ENCODE peak calls at places on chromosomes 7 and 10, in nine cellular contexts. V, E, G, S, M, N, B, L and Y are unnamed samples.

GRCh38 chr10:132494831-132495230 is 42.8 kb upstream of the INPP5A start:
- DNase-seq in V (no peak), E (no peak), G (no peak), S (no peak), M (no peak), N (peak), B (no peak), L (no peak), Y (no peak)

GRCh38 chr7:4226166-4226857 is 455.8 kb upstream of the FOXK1 start:
- DNase-seq in V (no peak), E (no peak), G (no peak), S (no peak), M (peak), N (no peak), B (no peak), L (no peak), Y (no peak)

GRCh38 chr10:91034494-91035157 is 113.7 kb upstream of the ANKRD1 start:
- DNase-seq in V (no peak), E (no peak), G (no peak), S (no peak), M (peak), N (peak), B (no peak), L (peak), Y (peak)

GRCh38 chr7:12719141-12719919 is 31.9 kb downstream of the ARL4A start:
- DNase-seq in V (peak), E (no peak), G (peak), S (no peak), M (peak), N (no peak), B (no peak), L (peak), Y (peak)

GRCh38 chr7:47827321-47827720 is 120.9 kb downstream of the PKD1L1 start:
- DNase-seq in V (no peak), E (no peak), G (no peak), S (no peak), M (no peak), N (no peak), B (no peak), L (no peak), Y (no peak)

GRCh38 chr7:131244259-131244852 is 83.3 kb upstream of the MKLN1 start:
- DNase-seq in V (peak), E (no peak), G (no peak), S (no peak), M (peak), N (peak), B (no peak), L (peak), Y (peak)

GRCh38 chr10:68032113-68032512 is 43.0 kb downstream of the HERC4 start:
- DNase-seq in V (no peak), E (no peak), G (no peak), S (no peak), M (no peak), N (no peak), B (no peak), L (no peak), Y (no peak)

GRCh38 chr7:90698616-90699015 is 102.5 kb downstream of the CDK14 start:
- DNase-seq in V (no peak), E (no peak), G (no peak), S (no peak), M (no peak), N (no peak), B (no peak), L (no peak), Y (no peak)

GRCh38 chr10:49320191-49320590 is 21.2 kb downstream of the C10orf71 start:
- DNase-seq in V (no peak), E (no peak), G (no peak), S (no peak), M (no peak), N (no peak), B (no peak), L (no peak), Y (no peak)

GRCh38 chr10:44988957-44989620 is 10.5 kb upstream of the DEPP1 start:
- DNase-seq in V (no peak), E (no peak), G (no peak), S (no peak), M (no peak), N (peak), B (no peak), L (no peak), Y (no peak)

GRCh38 chr10:94279835-94280709 is 82.7 kb downstream of the NOC3L start:
- DNase-seq in V (no peak), E (peak), G (no peak), S (no peak), M (peak), N (no peak), B (peak), L (peak), Y (no peak)

GRCh38 chr7:151408498-151408838 is 1.4 kb downstream of the WDR86 start:
- DNase-seq in V (no peak), E (no peak), G (no peak), S (no peak), M (no peak), N (no peak), B (no peak), L (no peak), Y (no peak)

GRCh38 chr10:32156031-32156495 is 99.8 kb upstream of the KIF5B start:
- DNase-seq in V (peak), E (no peak), G (no peak), S (no peak), M (no peak), N (no peak), B (no peak), L (no peak), Y (no peak)

GRCh38 chr7:69537691-69538090 is 60.6 kb upstream of the AUTS2 start:
- DNase-seq in V (no peak), E (no peak), G (no peak), S (no peak), M (no peak), N (no peak), B (no peak), L (no peak), Y (no peak)

GRCh38 chr7:105205592-105206211 is 183.0 kb downstream of the SRPK2 start:
- DNase-seq in V (peak), E (no peak), G (no peak), S (no peak), M (no peak), N (no peak), B (no peak), L (no peak), Y (no peak)

GRCh38 chr10:97081621-97082235 is 104.0 kb downstream of the SLIT1 start:
- DNase-seq in V (no peak), E (peak), G (no peak), S (peak), M (peak), N (no peak), B (peak), L (peak), Y (peak)

GRCh38 chr10:23174075-23174973 is 17.8 kb upstream of the PTF1A start:
- DNase-seq in V (no peak), E (no peak), G (no peak), S (no peak), M (no peak), N (no peak), B (no peak), L (no peak), Y (no peak)

GRCh38 chr10:110056822-110057221 is 49.0 kb downstream of the ADD3 start:
- DNase-seq in V (no peak), E (no peak), G (peak), S (no peak), M (peak), N (no peak), B (no peak), L (peak), Y (no peak)

GRCh38 chr7:46360811-46361210 is 439.7 kb upstream of the IGFBP3 start:
- DNase-seq in V (no peak), E (no peak), G (no peak), S (no peak), M (no peak), N (no peak), B (no peak), L (no peak), Y (no peak)

GRCh38 chr10:79247373-79248137 is 99.7 kb upstream of the PPIF start:
- DNase-seq in V (no peak), E (no peak), G (no peak), S (no peak), M (no peak), N (no peak), B (no peak), L (no peak), Y (no peak)

GRCh38 chr10:32556996-32557395 is 111.1 kb downstream of the CCDC7 start:
- DNase-seq in V (no peak), E (no peak), G (no peak), S (no peak), M (no peak), N (no peak), B (no peak), L (no peak), Y (no peak)

GRCh38 chr10:106506509-106507265 is 657.8 kb downstream of the SORCS1 start:
- DNase-seq in V (no peak), E (no peak), G (no peak), S (no peak), M (no peak), N (no peak), B (no peak), L (no peak), Y (no peak)

GRCh38 chr7:96426027-96426426 is 104.1 kb upstream of the SLC25A13 start:
- DNase-seq in V (peak), E (no peak), G (no peak), S (no peak), M (peak), N (no peak), B (no peak), L (peak), Y (peak)

GRCh38 chr10:510415-510881 is 179.0 kb downstream of the DIP2C start:
- DNase-seq in V (no peak), E (no peak), G (no peak), S (no peak), M (peak), N (no peak), B (no peak), L (peak), Y (no peak)

GRCh38 chr10:78494179-78494578 is 460.5 kb downstream of the RPS24 start:
- DNase-seq in V (no peak), E (no peak), G (no peak), S (no peak), M (no peak), N (no peak), B (no peak), L (no peak), Y (no peak)

DNA sequence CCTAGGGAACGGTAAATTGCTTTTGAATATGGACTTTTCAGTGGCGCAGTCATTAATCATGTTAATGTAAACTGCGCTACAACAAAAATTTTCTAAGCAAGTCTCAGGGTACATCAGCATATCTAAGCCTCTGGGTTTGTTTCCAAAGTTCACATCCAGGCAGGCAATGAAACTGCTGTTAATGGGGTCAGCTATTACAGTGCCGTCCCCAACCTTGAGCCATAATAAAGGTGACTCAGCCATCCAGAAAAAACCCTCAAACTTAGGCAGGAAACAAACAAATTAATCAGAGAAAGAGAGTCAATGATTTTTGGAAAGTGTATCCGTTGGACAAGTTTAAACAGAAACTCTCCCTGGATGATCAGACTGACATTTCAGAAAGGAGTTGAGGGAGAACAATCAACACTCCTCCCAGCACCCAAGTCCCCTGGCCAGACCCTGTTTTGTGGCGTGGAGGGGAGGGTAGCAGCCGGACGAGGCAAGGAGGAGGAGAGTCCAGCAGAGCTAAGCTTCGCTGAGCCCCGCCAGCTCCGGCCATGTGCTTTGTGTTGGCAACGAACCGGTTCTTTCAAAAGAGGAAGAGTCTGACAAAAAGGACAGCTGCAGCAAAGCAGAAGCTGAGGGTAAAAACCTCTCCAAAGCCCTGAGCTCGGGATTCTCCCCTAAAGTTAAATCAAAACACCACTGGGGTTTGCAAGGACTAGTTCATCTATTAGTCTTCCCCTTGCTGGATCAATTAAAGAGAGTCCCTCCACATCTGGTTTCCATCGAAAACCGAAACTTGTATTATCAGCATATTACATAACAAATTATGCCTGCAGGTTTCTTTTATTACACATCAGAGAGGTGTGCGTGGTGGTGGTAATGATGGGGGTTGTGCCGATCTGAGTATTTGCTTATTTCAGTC is 3.6 kb downstream of the FAM53B start:
- DNase-seq in V (no peak), E (no peak), G (no peak), S (peak), M (peak), N (peak), B (no peak), L (peak), Y (no peak)
- H3K4me3 ChIP-seq in V (no peak), E (peak), G (peak), S (no peak), M (peak), N (peak), B (no peak), L (peak), Y (no peak)

GRCh38 chr7:15778191-15778590 is 91.7 kb upstream of the MEOX2 start:
- DNase-seq in V (no peak), E (no peak), G (no peak), S (no peak), M (no peak), N (no peak), B (no peak), L (no peak), Y (no peak)
- H3K4me3 ChIP-seq in V (no peak), E (no peak), G (no peak), S (no peak), M (no peak), N (no peak), B (no peak), L (no peak), Y (no peak)

GRCh38 chr7:114819629-114820362 is 102.1 kb upstream of the MDFIC start:
- DNase-seq in V (peak), E (no peak), G (peak), S (no peak), M (peak), N (peak), B (no peak), L (peak), Y (peak)

GRCh38 chr7:114823290-114823689 is 98.6 kb upstream of the MDFIC start:
- DNase-seq in V (no peak), E (no peak), G (no peak), S (no peak), M (peak), N (no peak), B (no peak), L (peak), Y (peak)

GRCh38 chr7:114820993-114821945 is 100.6 kb upstream of the MDFIC start:
- DNase-seq in V (no peak), E (no peak), G (no peak), S (no peak), M (peak), N (no peak), B (no peak), L (peak), Y (no peak)

GRCh38 chr7:114822844-114823243 is 99.0 kb upstream of the MDFIC start:
- DNase-seq in V (no peak), E (no peak), G (no peak), S (no peak), M (no peak), N (no peak), B (no peak), L (no peak), Y (no peak)

GRCh38 chr7:114822131-114822530 is 99.8 kb upstream of the MDFIC start:
- DNase-seq in V (no peak), E (no peak), G (no peak), S (no peak), M (no peak), N (no peak), B (no peak), L (no peak), Y (no peak)
- H3K4me3 ChIP-seq in V (no peak), E (no peak), G (no peak), S (no peak), M (no peak), N (no peak), B (no peak), L (no peak), Y (no peak)

GRCh38 chr7:33157311-33157710 is 27.9 kb downstream of the BBS9 start:
- DNase-seq in V (no peak), E (no peak), G (no peak), S (no peak), M (peak), N (no peak), B (no peak), L (peak), Y (peak)
- H3K4me3 ChIP-seq in V (no peak), E (no peak), G (no peak), S (no peak), M (no peak), N (no peak), B (no peak), L (no peak), Y (no peak)